ENCODE peak calls at places on chromosomes 1 and 21, in four cellular contexts. X is GM12865, C is A549, U is fibroblast of lung. A is an unnamed sample.

GRCh38 chr1:3428899-3429298 is 25.6 kb upstream of the ARHGEF16 start:
- DNase-seq in U (no peak), X (no peak), C (no peak), A (no peak)

GRCh38 chr1:41609166-41609883 is 124.8 kb upstream of the EDN2 start:
- DNase-seq in U (no peak), C (no peak), X (no peak), A (no peak)

GRCh38 chr1:54485417-54485816 is 62.6 kb upstream of the ACOT11 start:
- DNase-seq in C (no peak), X (no peak), U (peak), A (no peak)

GRCh38 chr1:230317823-230318819 is 108.0 kb downstream of the PGBD5 start:
- DNase-seq in C (no peak), U (no peak), X (no peak), A (no peak)

GRCh38 chr1:16181887-16182719 is 26.2 kb upstream of the EPHA2 start:
- DNase-seq in C (peak), U (peak), X (no peak), A (no peak)

GRCh38 chr1:33575324-33575879 is 103.0 kb downstream of the ZSCAN20 start:
- DNase-seq in U (no peak), X (no peak), C (no peak), A (no peak)

GRCh38 chr1:32780005-32780404 is 37.2 kb downstream of the YARS1 start:
- DNase-seq in C (no peak), U (no peak), X (no peak), A (no peak)

GRCh38 chr21:31566061-31566460 is 93.4 kb upstream of the SOD1 start:
- DNase-seq in C (no peak), X (no peak), U (no peak), A (no peak)

GRCh38 chr1:178055779-178056471 is 38.0 kb upstream of the RASAL2 start:
- DNase-seq in X (peak), U (peak), C (peak), A (no peak)

GRCh38 chr1:55049914-55050278 is 10.5 kb downstream of the PCSK9 start:
- DNase-seq in X (no peak), U (peak), C (no peak), A (no peak)

GRCh38 chr1:118459871-118460270 is 274.8 kb upstream of the SPAG17 start:
- DNase-seq in U (no peak), X (no peak), C (no peak), A (no peak)

GRCh38 chr1:222852326-222852725 is 37.5 kb downstream of the DISP1 start:
- DNase-seq in X (no peak), U (no peak), C (no peak), A (no peak)

GRCh38 chr1:9996624-9997582 is at the start of gene RBP7:
- DNase-seq in X (no peak), U (no peak), C (peak), A (peak)

GRCh38 chr1:60345621-60346020 is 272.1 kb upstream of the C1orf87 start:
- DNase-seq in C (no peak), X (no peak), U (peak), A (no peak)

GRCh38 chr21:38798481-38798882 is 7.2 kb upstream of the ETS2 start:
- DNase-seq in X (peak), C (peak), U (no peak), A (no peak)

GRCh38 chr21:42347601-42348327 is 3.0 kb downstream of the TFF2 start:
- DNase-seq in X (no peak), C (no peak), U (no peak), A (peak)

GRCh38 chr1:185156321-185156853 is 366 bp downstream of the TRMT1L start:
- DNase-seq in U (peak), X (peak), C (peak), A (peak)

GRCh38 chr1:151710187-151710586 is 6.4 kb downstream of the CELF3 start:
- DNase-seq in X (peak), C (no peak), U (peak), A (no peak)

GRCh38 chr1:199472025-199472424 is 555.5 kb upstream of the NR5A2 start:
- DNase-seq in C (no peak), U (peak), X (no peak), A (no peak)

GRCh38 chr1:53460211-53460634 is 1.0 kb downstream of the DMRTB1 start:
- DNase-seq in C (no peak), X (no peak), U (no peak), A (no peak)

GRCh38 chr1:223038288-223039006 is 104.6 kb downstream of the TLR5 start:
- DNase-seq in U (no peak), X (no peak), C (no peak), A (no peak)

GRCh38 chr1:116986531-116987255 is 14.9 kb upstream of the CD101 start:
- DNase-seq in C (no peak), X (no peak), U (no peak), A (no peak)

GRCh38 chr1:61046434-61046833 is 35.9 kb upstream of the NFIA start:
- DNase-seq in X (no peak), C (no peak), U (no peak), A (no peak)

GRCh38 chr21:35976481-35976880 is 83.8 kb downstream of the SETD4 start:
- DNase-seq in U (no peak), C (no peak), X (no peak), A (no peak)

GRCh38 chr1:161799792-161800191 is 33.7 kb downstream of the ATF6 start:
- DNase-seq in X (no peak), C (no peak), U (no peak), A (no peak)

GRCh38 chr1:15755021-15755642 is 3.5 kb upstream of the FBLIM1 start:
- DNase-seq in U (no peak), X (no peak), C (no peak), A (no peak)

GRCh38 chr1:228205526-228206436 is 2.1 kb upstream of the OBSCN start:
- DNase-seq in C (no peak), U (no peak), X (no peak), A (no peak)

GRCh38 chr1:206062464-206062863 is 9.5 kb downstream of the RHEX start:
- DNase-seq in C (no peak), X (no peak), U (no peak), A (no peak)

GRCh38 chr1:46488343-46489168 is 1.1 kb upstream of the DMBX1 start:
- DNase-seq in X (no peak), U (peak), C (no peak), A (no peak)

GRCh38 chr1:46489169-46489637 is 433 bp upstream of the DMBX1 start:
- DNase-seq in U (no peak), C (no peak), X (no peak), A (no peak)

GRCh38 chr1:46486432-46487015 is 3.1 kb upstream of the DMBX1 start:
- DNase-seq in X (no peak), U (no peak), C (no peak), A (no peak)

GRCh38 chr1:46485564-46486431 is 3.8 kb upstream of the DMBX1 start:
- DNase-seq in X (no peak), C (no peak), U (no peak), A (no peak)

GRCh38 chr1:46487818-46488218 is 1.8 kb upstream of the DMBX1 start:
- DNase-seq in U (no peak), X (peak), C (peak), A (no peak)
- TF ChIP-seq CTCF in U (peak), X (peak), C (peak), A (peak)

GRCh38 chr1:44471911-44472439 is 66.9 kb downstream of the RNF220 start:
- DNase-seq in C (no peak), U (no peak), X (no peak), A (no peak)
- TF ChIP-seq CTCF in C (no peak), U (no peak), X (no peak), A (no peak)

DNA sequence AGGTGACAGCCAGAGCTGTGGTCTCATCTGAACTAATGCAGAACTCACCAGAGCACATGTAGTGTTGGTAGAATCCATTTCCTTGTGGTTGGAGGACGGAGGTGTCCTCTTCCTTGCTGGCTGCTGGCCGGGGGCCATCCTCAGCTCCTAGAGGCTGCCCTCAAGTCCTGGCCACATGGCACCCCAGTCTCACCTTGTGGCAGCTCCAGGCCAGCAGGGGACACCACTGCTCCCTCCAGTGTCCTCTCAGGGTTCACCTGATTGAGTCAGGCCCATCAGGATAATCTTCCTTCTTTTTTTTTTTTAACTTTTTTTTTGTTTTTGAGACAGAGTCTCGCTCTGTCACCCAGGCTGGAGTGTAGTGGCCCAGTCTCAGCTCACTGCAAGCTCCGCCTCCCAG is 2.9 kb downstream of the KCNE1 start:
- DNase-seq in X (peak), C (no peak), U (no peak), A (no peak)
- TF ChIP-seq CTCF in X (peak), C (no peak), U (peak), A (no peak)

GRCh38 chr21:15543473-15543872 is 186.3 kb upstream of the USP25 start:
- DNase-seq in X (no peak), U (no peak), C (no peak), A (no peak)
- TF ChIP-seq CTCF in X (no peak), U (no peak), C (no peak), A (no peak)

GRCh38 chr1:181483084-181483559 is at the start of gene CACNA1E:
- DNase-seq in C (no peak), U (no peak), X (no peak), A (no peak)

GRCh38 chr1:181488884-181489283 is 5.6 kb downstream of the CACNA1E start:
- DNase-seq in U (no peak), X (no peak), C (no peak), A (no peak)

GRCh38 chr1:181483561-181484291 is 409 bp downstream of the CACNA1E start:
- DNase-seq in X (no peak), U (no peak), C (no peak), A (no peak)

GRCh38 chr1:181485276-181486097 is 2.2 kb downstream of the CACNA1E start:
- DNase-seq in X (peak), U (no peak), C (no peak), A (no peak)

GRCh38 chr1:181486098-181486420 is 2.7 kb downstream of the CACNA1E start:
- DNase-seq in C (no peak), U (no peak), X (no peak), A (no peak)
- TF ChIP-seq CTCF in C (no peak), U (no peak), X (no peak), A (peak)

GRCh38 chr1:13805431-13805830 is 105.4 kb downstream of the PRDM2 start:
- DNase-seq in C (no peak), U (no peak), X (no peak), A (no peak)

GRCh38 chr1:13806108-13806507 is 106.1 kb downstream of the PRDM2 start:
- DNase-seq in C (no peak), U (no peak), X (no peak), A (no peak)

GRCh38 chr1:13808729-13809131 is 108.7 kb downstream of the PRDM2 start:
- DNase-seq in C (no peak), U (peak), X (peak), A (no peak)

GRCh38 chr1:13809461-13810159 is 109.6 kb downstream of the PRDM2 start:
- DNase-seq in X (peak), U (no peak), C (no peak), A (no peak)

DNA sequence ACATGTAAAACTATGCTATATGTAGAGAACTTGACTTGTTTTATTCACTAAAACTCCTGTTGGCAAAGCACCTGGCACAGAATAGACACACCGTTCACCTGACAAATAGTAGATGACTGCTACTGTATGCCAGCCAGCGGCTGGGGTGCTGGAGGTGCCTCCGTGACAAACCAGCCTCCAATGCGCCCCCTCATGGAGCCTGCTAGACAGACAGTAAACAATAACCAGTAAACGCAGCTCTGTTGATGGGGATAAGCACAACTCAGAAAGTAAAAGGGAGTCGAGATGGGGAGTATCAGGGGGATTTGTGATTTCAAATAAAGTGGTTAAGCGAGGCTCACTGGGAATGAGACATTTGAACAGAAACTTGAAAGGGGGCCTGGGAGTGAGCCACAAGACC is 107.2 kb downstream of the PRDM2 start:
- DNase-seq in C (peak), X (peak), U (peak), A (no peak)
- TF ChIP-seq CTCF in C (no peak), X (peak), U (peak), A (peak)

GRCh38 chr1:159970932-159971342 is 16.9 kb upstream of the SLAMF9 start:
- DNase-seq in X (no peak), U (no peak), C (no peak), A (peak)
- TF ChIP-seq CTCF in X (no peak), U (no peak), C (no peak), A (no peak)

GRCh38 chr1:29245876-29246275 is 9.6 kb downstream of the PTPRU start:
- DNase-seq in U (peak), X (no peak), C (no peak), A (no peak)
- TF ChIP-seq CTCF in U (peak), X (peak), C (peak), A (peak)